ENCODE peak calls at places on chromosome 13, in ten cellular contexts. H is astrocyte, F is IMR-90, J is keratinocyte, L is HCT116, D is endothelial cell of umbilical vein, A is H9, N is fibroblast of lung, B is DND-41, V is hepatocyte. G is an unnamed sample.

GRCh38 chr13:113771709-113772331 is 12.8 kb downstream of the TMEM255B start:
- DNase-seq in H (no peak), F (peak; percentile 37), J (no peak), L (no peak), D (peak; percentile 92), A (no peak), N (no peak), B (no peak), V (no peak), G (no peak)

GRCh38 chr13:95360464-95361097 is 59.3 kb upstream of the ABCC4 start:
- DNase-seq in H (peak; percentile 18), F (peak; percentile 49), J (no peak), L (no peak), D (no peak), A (no peak), N (peak; percentile 29), B (no peak), V (no peak), G (no peak)

GRCh38 chr13:109111141-109111540 is 481.7 kb downstream of the MYO16 start:
- DNase-seq in H (no peak), F (no peak), J (no peak), L (no peak), D (no peak), A (no peak), N (no peak), B (no peak), V (no peak), G (no peak)

GRCh38 chr13:48009298-48009697 is 8.2 kb upstream of the SUCLA2 start:
- DNase-seq in H (peak; percentile 66), F (peak; percentile 51), J (no peak), L (no peak), D (no peak), A (no peak), N (peak; percentile 73), B (no peak), V (no peak), G (no peak)

GRCh38 chr13:20351279-20352022 is 119.3 kb upstream of the GJB6 start:
- DNase-seq in H (peak; percentile 95), F (peak; percentile 75), J (peak; percentile 41), L (no peak), D (no peak), A (no peak), N (peak; percentile 96), B (no peak), V (no peak), G (no peak)

GRCh38 chr13:70424928-70425327 is 316.7 kb upstream of the KLHL1 start:
- DNase-seq in H (no peak), F (no peak), J (no peak), L (no peak), D (no peak), A (no peak), N (no peak), B (no peak), V (no peak), G (no peak)

GRCh38 chr13:29578300-29579048 is 17.0 kb downstream of the SLC7A1 start:
- DNase-seq in H (no peak), F (no peak), J (no peak), L (no peak), D (peak; percentile 55), A (no peak), N (no peak), B (no peak), V (no peak), G (no peak)

GRCh38 chr13:48078251-48078656 is 16.6 kb downstream of the MED4 start:
- DNase-seq in H (no peak), F (no peak), J (no peak), L (peak; percentile 13), D (peak; percentile 17), A (no peak), N (peak; percentile 3), B (peak; percentile 24), V (no peak), G (peak; percentile 20)

GRCh38 chr13:106052200-106052767 is 483.2 kb downstream of the EFNB2 start:
- DNase-seq in H (peak; percentile 11), F (peak; percentile 48), J (no peak), L (no peak), D (no peak), A (no peak), N (peak; percentile 19), B (no peak), V (no peak), G (peak; percentile 3)

GRCh38 chr13:91802957-91803356 is 404.5 kb downstream of the GPC5 start:
- DNase-seq in H (no peak), F (no peak), J (no peak), L (no peak), D (no peak), A (no peak), N (no peak), B (no peak), V (no peak), G (no peak)

GRCh38 chr13:28856284-28856683 is 36.1 kb downstream of the MTUS2 start:
- DNase-seq in H (no peak), F (no peak), J (no peak), L (no peak), D (no peak), A (no peak), N (no peak), B (no peak), V (no peak), G (no peak)

GRCh38 chr13:113586661-113587479 is 2.3 kb downstream of the TFDP1 start:
- DNase-seq in H (no peak), F (no peak), J (no peak), L (no peak), D (no peak), A (no peak), N (no peak), B (peak; percentile 30), V (no peak), G (no peak)

GRCh38 chr13:73288596-73288995 is 229.8 kb downstream of the KLF5 start:
- DNase-seq in H (no peak), F (no peak), J (no peak), L (no peak), D (no peak), A (no peak), N (no peak), B (no peak), V (no peak), G (no peak)
- H2AFZ ChIP-seq in H (no peak overlapping the region), F (no peak overlapping the region), J (no peak overlapping the region), L (no peak overlapping the region), D (no peak overlapping the region), A (no peak overlapping the region), N (no peak overlapping the region), B (no peak overlapping the region), V (no peak overlapping the region), G (no peak overlapping the region)

GRCh38 chr13:31982540-31982939 is 49.0 kb upstream of the FRY start:
- DNase-seq in H (peak; percentile 96), F (peak; percentile 95), J (peak; percentile 85), L (peak; percentile 63), D (peak; percentile 24), A (no peak), N (peak; percentile 96), B (no peak), V (peak; percentile 70), G (no peak)

GRCh38 chr13:31982124-31982523 is 49.5 kb upstream of the FRY start:
- DNase-seq in H (peak; percentile 27), F (no peak), J (no peak), L (no peak), D (no peak), A (no peak), N (peak; percentile 31), B (no peak), V (no peak), G (no peak)

GRCh38 chr13:31987535-31988170 is 43.9 kb upstream of the FRY start:
- DNase-seq in H (no peak), F (no peak), J (no peak), L (no peak), D (no peak), A (no peak), N (no peak), B (no peak), V (no peak), G (no peak)

DNA sequence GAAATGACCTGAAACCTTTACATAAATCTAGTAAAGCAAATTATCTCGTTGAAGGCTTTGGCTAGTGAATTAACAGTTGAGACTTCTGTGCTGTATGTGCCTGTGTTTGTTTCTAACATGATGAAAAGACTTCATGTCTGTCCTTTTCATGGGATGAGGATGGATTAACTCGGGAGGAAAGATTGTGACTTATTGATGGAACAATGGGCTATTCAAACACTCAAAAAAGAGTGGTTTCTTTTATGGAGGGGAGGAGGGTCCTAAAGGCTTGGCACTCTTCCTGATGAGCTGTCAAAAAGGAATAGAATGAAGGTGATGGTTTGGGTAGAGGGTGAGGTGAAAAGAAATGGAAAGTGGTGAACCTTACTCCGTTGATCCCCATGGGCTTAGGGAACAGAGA is 44.5 kb upstream of the FRY start:
- DNase-seq in H (no peak), F (no peak), J (no peak), L (no peak), D (no peak), A (no peak), N (no peak), B (no peak), V (no peak), G (no peak)
- H3K4me2 ChIP-seq in H (no peak overlapping the region), F (no peak overlapping the region), J (no peak overlapping the region), L (no peak overlapping the region), D (no peak overlapping the region), A (no peak overlapping the region), N (no peak overlapping the region), B (no peak overlapping the region), V (no peak overlapping the region), G (no peak overlapping the region)

DNA sequence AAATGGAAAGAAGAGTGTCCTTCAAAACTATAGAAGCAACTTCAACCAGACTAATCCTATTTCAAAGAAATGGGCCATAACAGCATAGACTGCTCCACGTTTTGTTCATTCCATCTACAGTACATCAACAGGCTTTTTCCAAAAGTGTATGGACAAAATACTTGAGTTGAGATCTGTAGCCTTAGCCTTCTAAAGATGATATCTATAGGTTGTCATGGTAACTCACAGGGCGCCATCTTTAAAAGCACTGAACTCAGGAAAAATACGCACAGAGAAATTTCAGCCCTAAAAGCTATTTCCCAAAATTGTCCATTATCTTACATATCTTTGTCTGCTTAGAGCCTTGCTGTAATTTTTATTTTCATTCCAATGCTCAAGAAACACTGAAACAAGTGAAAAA is 439.4 kb upstream of the NBEA start:
- DNase-seq in H (no peak), F (no peak), J (no peak), L (no peak), D (no peak), A (no peak), N (no peak), B (no peak), V (no peak), G (no peak)
- TF ChIP-seq CTCF in H (no peak), F (no peak), J (no peak), L (no peak), D (no peak), A (no peak), N (no peak), B (no peak), V (no peak), G (no peak)

DNA sequence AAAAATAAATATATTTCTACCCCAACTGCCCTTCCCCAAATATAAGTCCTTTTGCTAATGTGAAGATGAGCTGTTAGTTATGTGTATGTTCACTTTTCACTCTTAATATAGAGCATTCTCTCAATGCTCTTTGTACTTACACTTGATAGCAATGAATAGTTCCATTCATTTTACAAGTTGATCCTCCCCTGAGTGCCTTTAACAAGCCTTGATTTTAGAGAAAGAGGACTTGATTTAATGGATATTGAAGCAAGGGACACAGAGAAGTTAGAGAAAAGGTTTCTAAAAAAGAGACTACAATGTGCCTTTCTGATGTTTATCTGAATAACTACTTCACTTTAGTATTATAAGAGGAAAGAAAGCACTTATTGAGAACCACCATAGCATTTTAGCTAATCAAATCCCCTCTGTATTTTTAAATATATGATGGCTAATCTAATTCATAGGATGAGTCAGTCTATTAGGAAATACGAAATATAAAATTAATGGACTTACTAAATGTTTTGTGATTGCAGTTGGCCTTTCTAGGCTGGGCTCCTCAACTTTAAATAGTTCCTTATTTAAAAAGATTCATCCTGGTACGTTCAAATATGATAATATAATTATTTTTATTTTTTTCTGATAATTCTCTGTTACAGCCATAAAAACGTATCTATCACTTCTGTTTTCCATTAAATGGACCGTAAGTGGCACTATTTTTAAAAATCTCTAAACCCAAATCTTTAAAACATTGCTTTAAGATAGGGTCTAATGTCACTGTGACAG is 1097.8 kb upstream of the SLC10A2 start:
- DNase-seq in H (no peak), F (no peak), J (no peak), L (no peak), D (no peak), A (no peak), N (no peak), B (no peak), V (no peak), G (no peak)
- H2AFZ ChIP-seq in H (no peak overlapping the region), F (no peak overlapping the region), J (no peak overlapping the region), L (no peak overlapping the region), D (no peak overlapping the region), A (no peak overlapping the region), N (no peak overlapping the region), B (no peak overlapping the region), V (no peak overlapping the region), G (peak overlapping the region; percentile 12)